ENCODE peak calls at places on chromosomes 1 and 21, in seven cellular contexts. One of them, this sample, is unnamed.

GRCh38 chr1:233759665-233760064 is 144.8 kb upstream of the SLC35F3 start:
- DNase-seq in substantia nigra: no peak
- DNase-seq in heart left ventricle: no peak
- DNase-seq in H9: no peak
- DNase-seq in psoas muscle: no peak
- DNase-seq in RWPE2: no peak
- DNase-seq in dorsolateral prefrontal cortex: no peak
- DNase-seq in this sample: no peak

GRCh38 chr1:173253046-173253445 is 45.9 kb upstream of the TNFSF4 start:
- DNase-seq in substantia nigra: no peak
- DNase-seq in heart left ventricle: no peak
- DNase-seq in H9: no peak
- DNase-seq in psoas muscle: no peak
- DNase-seq in RWPE2: no peak
- DNase-seq in dorsolateral prefrontal cortex: no peak
- DNase-seq in this sample: no peak

GRCh38 chr1:215276582-215276981 is 194.0 kb downstream of the KCNK2 start:
- DNase-seq in substantia nigra: no peak
- DNase-seq in heart left ventricle: no peak
- DNase-seq in H9: no peak
- DNase-seq in psoas muscle: no peak
- DNase-seq in RWPE2: no peak
- DNase-seq in dorsolateral prefrontal cortex: no peak
- DNase-seq in this sample: no peak

GRCh38 chr1:10665930-10666850 is 130.3 kb downstream of the CASZ1 start:
- DNase-seq in substantia nigra: peak
- DNase-seq in heart left ventricle: peak
- DNase-seq in H9: no peak
- DNase-seq in psoas muscle: peak
- DNase-seq in RWPE2: no peak
- DNase-seq in dorsolateral prefrontal cortex: no peak
- DNase-seq in this sample: no peak

GRCh38 chr21:33229776-33230517 is at the start of gene IFNAR2:
- DNase-seq in substantia nigra: peak
- DNase-seq in heart left ventricle: peak
- DNase-seq in H9: peak
- DNase-seq in psoas muscle: peak
- DNase-seq in RWPE2: no peak
- DNase-seq in dorsolateral prefrontal cortex: peak
- DNase-seq in this sample: peak

GRCh38 chr1:206128192-206128591 is 11.0 kb upstream of the AVPR1B start:
- DNase-seq in substantia nigra: no peak
- DNase-seq in heart left ventricle: no peak
- DNase-seq in H9: no peak
- DNase-seq in psoas muscle: no peak
- DNase-seq in RWPE2: no peak
- DNase-seq in dorsolateral prefrontal cortex: no peak
- DNase-seq in this sample: no peak

GRCh38 chr21:18138507-18138906 is 106.1 kb upstream of the CHODL start:
- DNase-seq in substantia nigra: no peak
- DNase-seq in heart left ventricle: no peak
- DNase-seq in H9: no peak
- DNase-seq in psoas muscle: no peak
- DNase-seq in RWPE2: no peak
- DNase-seq in dorsolateral prefrontal cortex: no peak
- DNase-seq in this sample: no peak

GRCh38 chr1:190908691-190909090 is 431.0 kb upstream of the BRINP3 start:
- DNase-seq in substantia nigra: no peak
- DNase-seq in heart left ventricle: no peak
- DNase-seq in H9: no peak
- DNase-seq in psoas muscle: no peak
- DNase-seq in RWPE2: no peak
- DNase-seq in dorsolateral prefrontal cortex: no peak
- DNase-seq in this sample: no peak

GRCh38 chr1:93773049-93773838 is 91.6 kb upstream of the BCAR3 start:
- DNase-seq in substantia nigra: no peak
- DNase-seq in heart left ventricle: no peak
- DNase-seq in H9: no peak
- DNase-seq in psoas muscle: no peak
- DNase-seq in RWPE2: no peak
- DNase-seq in dorsolateral prefrontal cortex: no peak
- DNase-seq in this sample: no peak

GRCh38 chr1:95139039-95139438 is 21.9 kb downstream of the TLCD4 start:
- DNase-seq in substantia nigra: no peak
- DNase-seq in heart left ventricle: no peak
- DNase-seq in H9: no peak
- DNase-seq in psoas muscle: no peak
- DNase-seq in RWPE2: no peak
- DNase-seq in dorsolateral prefrontal cortex: no peak
- DNase-seq in this sample: no peak

GRCh38 chr1:116231752-116232151 is 120.6 kb downstream of the MAB21L3 start:
- DNase-seq in substantia nigra: no peak
- DNase-seq in heart left ventricle: no peak
- DNase-seq in H9: no peak
- DNase-seq in psoas muscle: no peak
- DNase-seq in RWPE2: no peak
- DNase-seq in dorsolateral prefrontal cortex: no peak
- DNase-seq in this sample: no peak

GRCh38 chr1:47351305-47351704 is 17.7 kb downstream of the CMPK1 start:
- DNase-seq in substantia nigra: no peak
- DNase-seq in heart left ventricle: no peak
- DNase-seq in H9: no peak
- DNase-seq in psoas muscle: no peak
- DNase-seq in RWPE2: no peak
- DNase-seq in dorsolateral prefrontal cortex: no peak
- DNase-seq in this sample: no peak

GRCh38 chr1:178541829-178542553 is 29.1 kb downstream of the TEX35 start:
- DNase-seq in substantia nigra: peak
- DNase-seq in heart left ventricle: peak
- DNase-seq in H9: peak
- DNase-seq in psoas muscle: peak
- DNase-seq in RWPE2: no peak
- DNase-seq in dorsolateral prefrontal cortex: peak
- DNase-seq in this sample: peak

GRCh38 chr1:44012411-44012810 is 18.9 kb downstream of the SLC6A9 start:
- DNase-seq in substantia nigra: no peak
- DNase-seq in heart left ventricle: no peak
- DNase-seq in H9: no peak
- DNase-seq in psoas muscle: no peak
- DNase-seq in RWPE2: no peak
- DNase-seq in dorsolateral prefrontal cortex: no peak
- DNase-seq in this sample: no peak
- H3K27ac ChIP-seq in substantia nigra: peak
- H3K27ac ChIP-seq in heart left ventricle: no peak
- H3K27ac ChIP-seq in H9: no peak
- H3K27ac ChIP-seq in psoas muscle: no peak
- H3K27ac ChIP-seq in RWPE2: no peak
- H3K27ac ChIP-seq in dorsolateral prefrontal cortex: peak
- H3K27ac ChIP-seq in this sample: no peak

GRCh38 chr1:30746212-30747027 is 11.2 kb downstream of the LAPTM5 start:
- DNase-seq in substantia nigra: no peak
- DNase-seq in heart left ventricle: no peak
- DNase-seq in H9: no peak
- DNase-seq in psoas muscle: no peak
- DNase-seq in RWPE2: no peak
- DNase-seq in dorsolateral prefrontal cortex: no peak
- DNase-seq in this sample: no peak
- H3K27ac ChIP-seq in substantia nigra: peak
- H3K27ac ChIP-seq in heart left ventricle: no peak
- H3K27ac ChIP-seq in H9: no peak
- H3K27ac ChIP-seq in psoas muscle: no peak
- H3K27ac ChIP-seq in RWPE2: no peak
- H3K27ac ChIP-seq in dorsolateral prefrontal cortex: no peak
- H3K27ac ChIP-seq in this sample: peak

GRCh38 chr1:181159451-181160151 is 71.1 kb downstream of the IER5 start:
- DNase-seq in substantia nigra: no peak
- DNase-seq in heart left ventricle: peak
- DNase-seq in H9: no peak
- DNase-seq in psoas muscle: no peak
- DNase-seq in RWPE2: peak
- DNase-seq in dorsolateral prefrontal cortex: no peak
- DNase-seq in this sample: peak

GRCh38 chr1:181160322-181160721 is 71.8 kb downstream of the IER5 start:
- DNase-seq in substantia nigra: no peak
- DNase-seq in heart left ventricle: no peak
- DNase-seq in H9: no peak
- DNase-seq in psoas muscle: no peak
- DNase-seq in RWPE2: no peak
- DNase-seq in dorsolateral prefrontal cortex: no peak
- DNase-seq in this sample: no peak

GRCh38 chr1:181166377-181167196 is 78.1 kb downstream of the IER5 start:
- DNase-seq in substantia nigra: peak
- DNase-seq in heart left ventricle: peak
- DNase-seq in H9: peak
- DNase-seq in psoas muscle: peak
- DNase-seq in RWPE2: no peak
- DNase-seq in dorsolateral prefrontal cortex: peak
- DNase-seq in this sample: peak

GRCh38 chr1:181163662-181164061 is 75.2 kb downstream of the IER5 start:
- DNase-seq in substantia nigra: no peak
- DNase-seq in heart left ventricle: no peak
- DNase-seq in H9: no peak
- DNase-seq in psoas muscle: no peak
- DNase-seq in RWPE2: no peak
- DNase-seq in dorsolateral prefrontal cortex: no peak
- DNase-seq in this sample: no peak

GRCh38 chr1:181161170-181161870 is 72.8 kb downstream of the IER5 start:
- DNase-seq in substantia nigra: no peak
- DNase-seq in heart left ventricle: no peak
- DNase-seq in H9: no peak
- DNase-seq in psoas muscle: no peak
- DNase-seq in RWPE2: no peak
- DNase-seq in dorsolateral prefrontal cortex: no peak
- DNase-seq in this sample: no peak
- H3K27ac ChIP-seq in substantia nigra: no peak
- H3K27ac ChIP-seq in heart left ventricle: peak
- H3K27ac ChIP-seq in H9: no peak
- H3K27ac ChIP-seq in psoas muscle: no peak
- H3K27ac ChIP-seq in RWPE2: peak
- H3K27ac ChIP-seq in dorsolateral prefrontal cortex: no peak
- H3K27ac ChIP-seq in this sample: no peak

GRCh38 chr1:198444792-198445191 is 95.7 kb downstream of the ATP6V1G3 start:
- DNase-seq in substantia nigra: no peak
- DNase-seq in heart left ventricle: no peak
- DNase-seq in H9: no peak
- DNase-seq in psoas muscle: no peak
- DNase-seq in RWPE2: no peak
- DNase-seq in dorsolateral prefrontal cortex: no peak
- DNase-seq in this sample: no peak
- H3K27ac ChIP-seq in substantia nigra: no peak
- H3K27ac ChIP-seq in heart left ventricle: no peak
- H3K27ac ChIP-seq in H9: no peak
- H3K27ac ChIP-seq in psoas muscle: no peak
- H3K27ac ChIP-seq in RWPE2: peak
- H3K27ac ChIP-seq in dorsolateral prefrontal cortex: no peak
- H3K27ac ChIP-seq in this sample: no peak

GRCh38 chr1:156815307-156815826 is 1.3 kb downstream of the SH2D2A start:
- DNase-seq in substantia nigra: no peak
- DNase-seq in heart left ventricle: peak
- DNase-seq in H9: no peak
- DNase-seq in psoas muscle: peak
- DNase-seq in RWPE2: no peak
- DNase-seq in dorsolateral prefrontal cortex: no peak
- DNase-seq in this sample: no peak
- H3K27ac ChIP-seq in substantia nigra: no peak
- H3K27ac ChIP-seq in heart left ventricle: peak
- H3K27ac ChIP-seq in H9: no peak
- H3K27ac ChIP-seq in psoas muscle: peak
- H3K27ac ChIP-seq in RWPE2: peak
- H3K27ac ChIP-seq in dorsolateral prefrontal cortex: no peak
- H3K27ac ChIP-seq in this sample: peak

DNA sequence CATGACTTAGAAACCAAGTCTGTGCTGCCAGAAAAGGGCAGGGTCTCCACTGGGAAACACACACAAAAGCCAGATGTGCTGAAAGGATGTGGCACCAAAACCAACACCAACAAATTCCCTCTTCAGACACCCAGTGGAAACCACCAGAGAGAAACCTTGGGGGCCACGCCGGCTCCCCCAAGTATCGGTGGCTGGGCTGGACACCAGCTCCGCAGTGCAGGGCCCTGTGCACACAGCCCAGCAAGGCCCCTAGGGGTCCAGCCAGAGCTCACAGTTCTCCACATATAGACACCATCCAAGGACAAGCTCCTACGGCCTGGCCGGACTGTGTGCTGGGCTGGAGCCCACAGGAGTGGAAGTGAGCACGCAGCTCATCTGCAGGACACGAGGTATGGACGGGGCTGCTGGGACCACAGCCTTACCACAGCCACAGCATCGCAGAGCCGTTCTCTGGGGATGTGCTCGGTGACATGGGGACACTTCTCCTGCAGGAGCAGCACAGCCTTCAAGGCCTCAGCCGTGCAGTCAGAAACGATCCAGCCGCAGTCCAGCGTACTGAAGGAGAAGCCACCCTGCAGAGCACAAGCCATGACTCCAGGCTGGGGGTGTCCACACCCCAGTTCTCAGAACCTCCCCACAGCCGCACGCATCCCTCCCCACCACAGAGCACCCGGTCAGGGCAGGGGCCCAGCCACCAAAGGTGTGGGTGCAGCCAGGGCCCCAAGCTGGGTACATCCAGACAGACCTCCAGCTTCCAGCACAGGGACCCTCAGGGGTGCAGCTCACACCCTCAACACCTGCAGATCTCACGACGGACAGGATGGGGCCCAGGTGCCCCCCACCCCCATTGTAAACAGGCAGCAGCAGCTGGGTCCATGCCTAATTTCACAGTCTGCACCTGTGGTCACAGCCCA is 21.3 kb downstream of the LSS start:
- DNase-seq in substantia nigra: no peak
- DNase-seq in heart left ventricle: no peak
- DNase-seq in H9: no peak
- DNase-seq in psoas muscle: no peak
- DNase-seq in RWPE2: peak
- DNase-seq in dorsolateral prefrontal cortex: no peak
- DNase-seq in this sample: no peak
- H3K27ac ChIP-seq in substantia nigra: peak
- H3K27ac ChIP-seq in heart left ventricle: no peak
- H3K27ac ChIP-seq in H9: no peak
- H3K27ac ChIP-seq in psoas muscle: no peak
- H3K27ac ChIP-seq in RWPE2: no peak
- H3K27ac ChIP-seq in dorsolateral prefrontal cortex: no peak
- H3K27ac ChIP-seq in this sample: no peak

DNA sequence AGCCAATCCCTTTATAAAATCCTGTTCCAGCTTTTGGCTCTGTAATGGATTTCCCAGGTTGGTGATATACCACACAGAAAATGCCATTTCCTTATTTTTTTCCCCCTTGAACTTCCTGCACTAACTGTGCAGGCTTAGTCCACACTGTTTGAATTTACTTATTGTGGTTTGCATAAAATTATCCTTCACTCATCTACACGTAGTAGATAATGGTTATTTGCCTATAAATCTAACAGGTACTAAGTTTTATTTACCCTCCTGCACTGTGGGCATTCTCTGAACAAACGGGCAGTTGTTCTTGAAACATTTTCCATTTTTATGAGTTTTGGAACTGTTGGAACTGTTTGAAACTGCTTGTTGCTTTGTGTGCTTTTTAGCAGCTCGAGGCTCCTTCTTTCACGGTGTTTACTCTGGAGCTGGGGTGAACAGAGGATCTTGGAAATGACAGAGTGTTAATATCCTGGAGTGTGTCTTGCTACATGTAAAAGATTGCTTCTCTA is 23.0 kb upstream of the KIFAP3 start:
- DNase-seq in substantia nigra: no peak
- DNase-seq in heart left ventricle: no peak
- DNase-seq in H9: no peak
- DNase-seq in psoas muscle: no peak
- DNase-seq in RWPE2: no peak
- DNase-seq in dorsolateral prefrontal cortex: no peak
- DNase-seq in this sample: no peak
- H3K27ac ChIP-seq in substantia nigra: no peak
- H3K27ac ChIP-seq in heart left ventricle: no peak
- H3K27ac ChIP-seq in H9: no peak
- H3K27ac ChIP-seq in psoas muscle: no peak
- H3K27ac ChIP-seq in RWPE2: no peak
- H3K27ac ChIP-seq in dorsolateral prefrontal cortex: no peak
- H3K27ac ChIP-seq in this sample: no peak

This sample was measured in CD4-positive, alpha-beta T cell.